ENCODE peak calls at places on chromosomes 3 and 15, in four cellular contexts. X, J, C and I are unnamed samples.

GRCh38 chr15:68821190-68821897 is 649 bp upstream of the ANP32A start:
- DNase-seq in J (peak; percentile 64), C (peak; percentile 32), X (no peak), I (no peak)

GRCh38 chr15:90883971-90884718 is at the start of gene FES:
- DNase-seq in C (no peak), J (peak; percentile 75), X (peak; percentile 41), I (no peak)

GRCh38 chr15:66679657-66680108 is 22.4 kb upstream of the SMAD6 start:
- DNase-seq in J (no peak), X (no peak), C (no peak), I (no peak)

GRCh38 chr3:50295553-50296166 is 3.4 kb upstream of the IFRD2 start:
- DNase-seq in X (no peak), J (no peak), C (no peak), I (peak; percentile 29)

GRCh38 chr3:85821130-85821756 is 862.5 kb downstream of the CADM2 start:
- DNase-seq in C (peak; percentile 22), J (peak; percentile 25), X (no peak), I (no peak)

GRCh38 chr15:42374810-42375209 is 15.5 kb downstream of the CAPN3 start:
- DNase-seq in X (no peak), J (no peak), C (no peak), I (no peak)

GRCh38 chr3:197466586-197467399 is 89.0 kb downstream of the BDH1 start:
- DNase-seq in X (peak; percentile 20), J (no peak), C (no peak), I (no peak)

GRCh38 chr3:112086857-112087524 is 802 bp downstream of the C3orf52 start:
- DNase-seq in J (no peak), X (no peak), C (peak; percentile 37), I (no peak)

GRCh38 chr15:73752817-73753214 is 335 bp downstream of the INSYN1 start:
- DNase-seq in J (no peak), C (no peak), X (no peak), I (no peak)

GRCh38 chr15:62402687-62403086 is 237.6 kb upstream of the C2CD4B start:
- DNase-seq in C (no peak), J (no peak), X (no peak), I (no peak)

GRCh38 chr3:149120051-149120972 is 9.1 kb upstream of the HPS3 start:
- DNase-seq in C (peak; percentile 70), J (peak; percentile 65), X (no peak), I (no peak)

GRCh38 chr15:90187257-90187868 is 13.8 kb upstream of the SEMA4B start:
- DNase-seq in C (no peak), X (no peak), J (no peak), I (no peak)

GRCh38 chr3:138945646-138946553 is 1.0 kb downstream of the FOXL2 start:
- DNase-seq in X (no peak), J (no peak), C (no peak), I (no peak)